ENCODE peak calls at places on chromosomes 6 and 20, in four cellular contexts. D is right cardiac atrium, R is AG10803, Q is BE2C. I is an unnamed sample.

GRCh38 chr6:154868143-154868594 is 126.9 kb upstream of the TIAM2 start:
- DNase-seq in D (no peak), Q (peak), R (peak), I (peak)

GRCh38 chr6:5520796-5521195 is 259.5 kb downstream of the FARS2 start:
- DNase-seq in Q (no peak), R (no peak), D (no peak), I (no peak)

GRCh38 chr20:36094497-36094896 is 60.0 kb upstream of the EPB41L1 start:
- DNase-seq in Q (no peak), D (no peak), R (peak), I (peak)

GRCh38 chr6:3175742-3176321 is 18.5 kb upstream of the TUBB2A start:
- DNase-seq in R (no peak), D (no peak), Q (no peak), I (no peak)

GRCh38 chr6:113632220-113632864 is 224.8 kb upstream of the MARCKS start:
- DNase-seq in R (peak), Q (no peak), D (no peak), I (peak)

GRCh38 chr6:37353761-37354525 is at the start of gene RNF8:
- DNase-seq in R (peak), Q (peak), D (peak), I (peak)

GRCh38 chr6:16503919-16504554 is 257.2 kb downstream of the ATXN1 start:
- DNase-seq in R (peak), D (no peak), Q (no peak), I (no peak)

GRCh38 chr6:15249371-15250019 is 3.6 kb downstream of the JARID2 start:
- DNase-seq in R (peak), Q (no peak), D (no peak), I (peak)

GRCh38 chr6:139265512-139266190 is 26.1 kb downstream of the TXLNB start:
- DNase-seq in R (no peak), Q (no peak), D (no peak), I (no peak)

GRCh38 chr6:40710626-40711354 is 123.6 kb upstream of the LRFN2 start:
- DNase-seq in R (no peak), Q (peak), D (peak), I (no peak)

GRCh38 chr20:1528811-1529210 is 28.7 kb downstream of the SIRPD start:
- DNase-seq in Q (no peak), R (no peak), D (no peak), I (no peak)

GRCh38 chr6:5729813-5730212 is 276.9 kb downstream of the NRN1 start:
- DNase-seq in Q (no peak), R (no peak), D (no peak), I (no peak)

GRCh38 chr6:128368213-128369000 is 152.0 kb downstream of the PTPRK start:
- DNase-seq in Q (no peak), D (no peak), R (no peak), I (no peak)

GRCh38 chr20:53943522-53944291 is 126.7 kb downstream of the BCAS1 start:
- DNase-seq in Q (peak), R (peak), D (peak), I (peak)

GRCh38 chr20:33132858-33133615 is 34.9 kb upstream of the BPIFA2 start:
- DNase-seq in R (peak), D (peak), Q (no peak), I (no peak)

GRCh38 chr20:45288860-45289259 is 17.8 kb upstream of the RBPJL start:
- DNase-seq in D (no peak), R (no peak), Q (no peak), I (no peak)

GRCh38 chr20:25750220-25750764 is 53.6 kb upstream of the ZNF337 start:
- DNase-seq in R (no peak), Q (no peak), D (peak), I (no peak)

GRCh38 chr6:21438986-21439352 is 154.6 kb upstream of the SOX4 start:
- DNase-seq in D (no peak), R (no peak), Q (no peak), I (no peak)

GRCh38 chr6:136550330-136551071 is at the start of gene MAP7:
- DNase-seq in Q (peak), D (peak), R (peak), I (no peak)

GRCh38 chr6:79184086-79184485 is 50.4 kb downstream of the HMGN3 start:
- DNase-seq in R (no peak), Q (no peak), D (no peak), I (no peak)

GRCh38 chr20:49480236-49480635 is 2.2 kb downstream of the KCNB1 start:
- DNase-seq in Q (no peak), D (no peak), R (no peak), I (no peak)

DNA sequence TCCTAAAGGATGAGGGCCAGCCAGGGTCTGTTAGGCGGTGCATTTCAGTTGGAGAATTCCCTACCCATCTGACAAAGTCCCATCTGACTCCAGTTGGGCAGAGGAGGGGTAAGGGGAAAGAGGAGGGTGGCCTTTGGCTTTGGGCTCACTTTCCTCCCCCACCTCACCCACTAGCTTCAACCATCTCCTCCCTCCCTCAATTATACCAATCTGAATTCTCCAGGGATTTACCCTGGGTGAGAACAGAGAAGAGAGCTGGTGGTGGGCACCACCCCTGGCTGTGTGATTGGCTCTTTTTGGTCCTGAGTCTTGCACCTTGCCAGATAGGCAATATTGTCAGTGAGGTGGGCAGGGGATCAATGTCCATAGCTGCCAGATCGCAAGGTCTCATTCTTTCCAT is 3.2 kb downstream of the HMGA1 start:
- DNase-seq in R (no peak), D (no peak), Q (no peak), I (no peak)
- H3K4me3 ChIP-seq in R (no peak), D (no peak), Q (no peak), I (no peak)

GRCh38 chr6:170293881-170294755 is 3.2 kb upstream of the DLL1 start:
- DNase-seq in D (no peak), Q (no peak), R (no peak), I (no peak)

GRCh38 chr6:170292111-170292777 is 1.4 kb upstream of the DLL1 start:
- DNase-seq in D (no peak), R (no peak), Q (no peak), I (no peak)

GRCh38 chr6:170293411-170293844 is 2.5 kb upstream of the DLL1 start:
- DNase-seq in D (no peak), Q (no peak), R (no peak), I (no peak)

GRCh38 chr6:170291271-170292110 is 613 bp upstream of the DLL1 start:
- DNase-seq in D (peak), Q (peak), R (peak), I (no peak)

DNA sequence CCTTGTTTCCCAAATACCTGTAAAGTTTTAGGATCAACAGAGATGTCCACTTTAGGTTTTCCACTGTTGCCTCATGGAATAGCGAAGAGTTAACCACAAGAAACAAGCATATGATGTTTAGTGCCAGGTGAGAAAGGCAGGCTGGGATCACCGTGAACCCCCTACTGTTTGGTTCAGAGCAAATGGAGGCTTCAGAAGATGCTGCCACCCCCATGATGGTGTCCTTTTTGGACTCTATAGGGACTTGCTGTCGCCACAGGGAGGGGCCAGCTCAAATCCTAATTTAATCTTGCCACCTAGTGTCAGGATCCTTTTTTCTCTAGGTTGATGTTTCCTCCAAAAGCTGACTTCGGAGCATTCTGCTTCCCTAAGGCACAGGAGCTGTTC is 1.9 kb upstream of the DLL1 start:
- DNase-seq in Q (no peak), D (no peak), R (no peak), I (no peak)
- H3K4me3 ChIP-seq in Q (no peak), D (no peak), R (no peak), I (no peak)

DNA sequence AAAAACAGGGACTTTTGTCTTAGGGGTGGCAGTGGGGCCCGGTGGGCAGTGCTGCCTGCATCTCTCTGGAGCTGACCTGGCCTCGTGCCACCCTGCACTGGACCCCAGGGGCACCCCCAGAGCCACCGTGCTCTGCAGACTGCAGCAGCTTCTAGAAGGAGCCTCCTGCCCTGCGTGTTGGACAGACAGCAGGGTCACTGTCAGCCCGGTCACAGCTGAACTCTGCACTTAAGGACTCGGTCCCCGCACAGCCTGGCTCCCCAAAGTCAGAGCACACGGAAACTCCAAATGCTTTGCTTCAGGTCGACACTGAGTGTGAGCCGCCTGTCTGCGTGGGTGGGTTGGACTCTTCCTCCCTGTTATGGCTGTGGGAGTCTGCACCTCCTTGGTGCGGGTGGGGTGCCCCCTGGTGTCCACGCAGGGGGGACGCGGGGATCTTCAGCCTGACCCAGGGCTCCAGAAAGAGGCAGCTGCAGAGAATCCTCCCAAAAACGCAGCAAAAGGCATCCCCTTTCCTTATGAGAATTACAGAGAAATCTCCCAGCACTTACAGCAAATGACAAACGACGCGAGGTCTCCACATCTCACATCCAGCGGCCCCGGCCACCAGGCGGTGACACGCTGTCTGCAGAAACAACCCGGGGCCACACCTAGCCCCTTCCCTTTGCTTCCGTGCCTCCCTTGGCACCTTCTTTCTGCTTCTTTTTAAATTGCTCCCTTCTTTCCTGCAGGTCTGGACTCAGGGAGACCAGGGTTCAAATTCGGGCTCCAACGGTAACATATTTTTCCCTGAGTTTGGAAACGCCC is 36.3 kb upstream of the DACT2 start:
- DNase-seq in Q (peak), D (peak), R (peak), I (peak)
- H3K4me3 ChIP-seq in Q (peak), D (no peak), R (no peak), I (no peak)

GRCh38 chr20:20744170-20744725 is 31.8 kb upstream of the RALGAPA2 start:
- DNase-seq in D (no peak), R (no peak), Q (no peak), I (no peak)

GRCh38 chr20:20740595-20740994 is 28.2 kb upstream of the RALGAPA2 start:
- DNase-seq in R (no peak), Q (no peak), D (no peak), I (no peak)

GRCh38 chr20:20741067-20742045 is 28.9 kb upstream of the RALGAPA2 start:
- DNase-seq in Q (no peak), D (peak), R (no peak), I (no peak)

DNA sequence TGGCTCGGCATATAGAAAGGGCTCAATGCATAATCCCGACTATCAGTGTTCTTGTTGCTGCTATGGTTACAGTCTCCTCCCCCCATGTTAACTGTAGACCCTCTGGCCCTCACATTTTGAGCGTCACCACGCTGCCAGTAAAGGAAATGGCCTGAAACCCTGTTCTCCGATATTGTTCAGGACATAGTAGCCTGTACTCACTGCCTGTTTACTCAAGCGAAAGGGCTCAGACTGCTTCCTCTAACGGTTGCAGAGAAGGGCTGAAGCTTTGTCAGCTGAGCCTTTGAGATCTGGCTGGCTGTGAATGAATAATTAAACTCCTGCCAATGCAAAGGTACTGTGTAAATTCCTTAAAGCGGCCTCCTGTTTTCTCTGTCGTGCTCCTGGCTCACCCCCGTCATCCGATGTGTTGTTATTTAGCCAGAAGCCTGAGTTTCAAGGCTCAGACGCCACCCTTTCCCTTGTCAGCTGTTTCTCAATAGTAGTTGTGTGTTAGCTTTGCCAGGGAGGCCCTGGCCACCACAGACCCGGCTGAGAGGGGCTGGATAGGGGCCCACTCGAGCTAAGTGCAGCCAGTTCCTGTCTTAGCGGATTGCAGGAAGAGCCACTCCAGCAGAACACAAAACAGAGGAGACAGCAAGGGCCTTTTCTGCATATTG is 31.2 kb upstream of the RALGAPA2 start:
- DNase-seq in Q (no peak), D (peak), R (no peak), I (peak)
- H3K4me3 ChIP-seq in Q (no peak), D (no peak), R (no peak), I (no peak)

GRCh38 chr20:57398231-57398821 is 7.1 kb downstream of the RBM38 start:
- DNase-seq in D (peak), Q (no peak), R (no peak), I (no peak)

GRCh38 chr20:57399587-57400261 is 8.5 kb downstream of the RBM38 start:
- DNase-seq in Q (no peak), R (no peak), D (peak), I (no peak)

GRCh38 chr20:57400262-57400701 is 9.1 kb downstream of the RBM38 start:
- DNase-seq in Q (no peak), D (no peak), R (no peak), I (no peak)

GRCh38 chr20:57397693-57398108 is 6.5 kb downstream of the RBM38 start:
- DNase-seq in Q (no peak), D (peak), R (no peak), I (no peak)

DNA sequence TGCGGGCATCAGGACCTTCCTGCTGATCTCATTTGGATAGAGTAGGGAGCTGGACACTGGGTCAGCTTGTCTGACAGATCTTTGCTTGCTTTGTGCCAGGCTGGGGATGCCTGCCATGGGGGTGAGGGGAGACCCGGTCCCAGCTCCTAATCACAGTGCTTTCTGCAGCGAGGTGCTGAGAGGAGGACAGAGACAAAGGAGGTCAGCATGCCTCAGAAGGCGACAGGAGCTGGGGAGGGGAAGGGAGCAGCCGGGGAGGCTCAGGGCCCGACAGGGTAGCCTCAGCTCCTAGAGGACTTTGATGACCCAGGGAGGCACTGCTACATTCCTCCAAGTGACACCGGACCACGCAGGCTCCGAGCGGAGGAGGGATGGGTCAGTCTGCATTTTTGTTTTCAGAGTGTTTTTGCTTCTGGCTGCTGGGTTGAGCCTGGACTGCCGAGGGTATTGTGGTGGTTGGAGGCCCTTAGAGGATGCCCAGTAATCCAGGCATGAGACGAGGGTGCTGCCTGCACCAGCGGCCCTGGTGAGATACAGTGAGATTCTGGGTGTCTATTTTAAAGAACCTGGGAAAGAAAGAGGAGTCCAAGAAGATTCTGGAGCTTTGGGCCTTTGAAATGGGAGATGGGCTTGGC is 7.8 kb downstream of the RBM38 start:
- DNase-seq in D (peak), R (no peak), Q (no peak), I (no peak)
- H3K4me3 ChIP-seq in D (no peak), R (no peak), Q (no peak), I (no peak)

DNA sequence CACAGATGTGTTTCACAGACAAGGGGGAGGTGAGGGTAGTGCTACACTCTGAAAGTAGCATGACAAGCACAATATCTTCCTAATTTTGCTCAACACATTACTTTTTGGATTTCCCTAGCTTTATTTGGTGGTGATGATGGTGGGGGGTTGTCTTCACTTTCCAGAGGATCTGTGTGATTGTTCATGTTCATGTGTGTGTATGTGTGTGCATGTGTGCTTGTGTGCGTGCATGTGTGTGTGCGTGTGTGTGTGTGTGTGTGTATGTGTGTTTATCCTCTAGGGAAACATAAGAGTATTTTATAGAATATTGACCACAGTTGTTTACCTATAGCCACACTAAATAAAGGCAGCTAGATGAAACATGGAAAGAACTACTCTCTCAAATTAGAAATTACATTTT is 183.8 kb upstream of the EYA4 start:
- DNase-seq in Q (no peak), R (no peak), D (peak), I (no peak)
- H3K4me3 ChIP-seq in Q (no peak), R (no peak), D (no peak), I (no peak)

I was measured in fibroblast of the aortic adventitia.